ENCODE peak calls at places on chromosome 5, in four cellular contexts. I, Y, M and X are unnamed samples.

GRCh38 chr5:137933491-137933911 is 44.2 kb downstream of the PKD2L2 start:
- DNase-seq in Y (no peak), I (no peak), M (no peak), X (no peak)

GRCh38 chr5:73126957-73127356 is 6.6 kb downstream of the TMEM171 start:
- DNase-seq in I (no peak), M (no peak), Y (no peak), X (no peak)

GRCh38 chr5:64462391-64462790 is 43.4 kb upstream of the RGS7BP start:
- DNase-seq in M (no peak), I (no peak), Y (no peak), X (no peak)

GRCh38 chr5:9468070-9468388 is 77.8 kb downstream of the SEMA5A start:
- DNase-seq in Y (no peak), M (peak; percentile 95), I (no peak), X (no peak)

GRCh38 chr5:102758576-102758975 is 3.5 kb downstream of the PAM start:
- DNase-seq in Y (no peak), M (peak; percentile 25), I (no peak), X (no peak)

GRCh38 chr5:96868603-96869371 is 7.5 kb upstream of the ERAP2 start:
- DNase-seq in Y (no peak), I (no peak), M (peak; percentile 63), X (no peak)

GRCh38 chr5:82513739-82514138 is 235.6 kb upstream of the RPS23 start:
- DNase-seq in Y (no peak), M (no peak), I (no peak), X (no peak)

GRCh38 chr5:1105350-1106265 is 6.3 kb downstream of the SLC12A7 start:
- DNase-seq in I (no peak), Y (no peak), M (no peak), X (no peak)

GRCh38 chr5:139660916-139661814 is 13.0 kb downstream of the CXXC5 start:
- DNase-seq in Y (peak; percentile 89), I (peak; percentile 97), M (peak; percentile 93), X (no peak)

GRCh38 chr5:73354406-73354805 is 94.2 kb downstream of the FOXD1 start:
- DNase-seq in I (no peak), M (no peak), Y (no peak), X (no peak)

GRCh38 chr5:138849439-138849838 is 25.7 kb downstream of the LRRTM2 start:
- DNase-seq in M (no peak), Y (no peak), I (no peak), X (no peak)

GRCh38 chr5:144002866-144003265 is 167.6 kb downstream of the YIPF5 start:
- DNase-seq in M (no peak), Y (no peak), I (no peak), X (no peak)

GRCh38 chr5:112186401-112186990 is 232.6 kb downstream of the EPB41L4A start:
- DNase-seq in M (peak; percentile 45), I (no peak), Y (no peak), X (no peak)

GRCh38 chr5:88799976-88800375 is 83.0 kb downstream of the MEF2C start:
- DNase-seq in I (no peak), M (no peak), Y (no peak), X (no peak)
- TF ChIP-seq CTCF in I (no peak), M (no peak), Y (no peak), X (no peak)

GRCh38 chr5:168893231-168893630 is 314.1 kb upstream of the PANK3 start:
- DNase-seq in M (no peak), Y (no peak), I (no peak), X (no peak)

GRCh38 chr5:168898261-168898911 is 319.2 kb upstream of the PANK3 start:
- DNase-seq in I (no peak), M (no peak), Y (no peak), X (no peak)

GRCh38 chr5:168897387-168898122 is 318.4 kb upstream of the PANK3 start:
- DNase-seq in Y (no peak), M (no peak), I (no peak), X (no peak)

GRCh38 chr5:168892618-168893017 is 313.4 kb upstream of the PANK3 start:
- DNase-seq in I (no peak), Y (no peak), M (no peak), X (no peak)

GRCh38 chr5:168895295-168896019 is 316.3 kb upstream of the PANK3 start:
- DNase-seq in I (no peak), M (no peak), Y (no peak), X (no peak)
- TF ChIP-seq CTCF in I (no peak), M (no peak), Y (no peak), X (no peak)

GRCh38 chr5:109156885-109157284 is 252.9 kb downstream of the PJA2 start:
- DNase-seq in I (no peak), M (no peak), Y (no peak), X (no peak)

GRCh38 chr5:109161914-109162683 is 247.7 kb downstream of the PJA2 start:
- DNase-seq in Y (no peak), M (no peak), I (no peak), X (no peak)

GRCh38 chr5:109164001-109164400 is 245.8 kb downstream of the PJA2 start:
- DNase-seq in M (no peak), Y (no peak), I (no peak), X (no peak)

GRCh38 chr5:109163336-109163735 is 246.4 kb downstream of the PJA2 start:
- DNase-seq in Y (no peak), M (no peak), I (peak; percentile 30), X (no peak)

DNA sequence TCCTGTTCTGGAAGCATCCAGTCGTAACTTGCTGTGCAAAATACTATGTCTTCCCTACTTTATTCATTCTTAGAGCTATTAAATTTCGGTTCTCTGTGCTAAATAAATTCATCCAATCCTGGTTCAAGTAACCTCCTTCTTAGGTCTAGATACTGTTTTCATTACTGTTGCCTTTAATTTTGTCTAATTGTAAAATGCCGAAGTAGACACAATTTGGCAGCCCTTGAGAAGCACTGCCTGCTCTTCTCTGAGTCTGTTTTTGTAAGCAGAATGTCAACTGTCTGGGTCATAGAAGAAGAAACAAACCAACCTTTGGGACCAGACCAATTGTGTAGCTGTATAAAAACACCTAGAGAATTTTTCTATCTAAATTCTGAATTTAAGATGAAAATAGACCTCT is 249.3 kb downstream of the PJA2 start:
- DNase-seq in M (no peak), Y (no peak), I (no peak), X (no peak)
- TF ChIP-seq CTCF in M (no peak), Y (no peak), I (no peak), X (no peak)

GRCh38 chr5:13477118-13477737 is 467.3 kb downstream of the DNAH5 start:
- DNase-seq in Y (no peak), M (peak; percentile 86), I (no peak), X (no peak)

GRCh38 chr5:13480834-13481233 is 463.7 kb downstream of the DNAH5 start:
- DNase-seq in Y (no peak), I (no peak), M (no peak), X (no peak)

GRCh38 chr5:13478831-13479465 is 465.5 kb downstream of the DNAH5 start:
- DNase-seq in M (peak; percentile 22), I (no peak), Y (no peak), X (peak; percentile 30)
- TF ChIP-seq CTCF in M (peak; percentile 69), I (no peak), Y (peak; percentile 36), X (peak; percentile 51)